ENCODE peak calls at places on chromosome 22, in eight cellular contexts. Z, M, I, V, C, G, A and U are unnamed samples.

GRCh38 chr22:47605441-47605840 is 843.0 kb downstream of the TBC1D22A start:
- DNase-seq in Z (no peak), I (no peak), G (no peak), C (peak), M (peak), V (no peak), A (no peak), U (no peak)

GRCh38 chr22:38144025-38144405 is 33.5 kb upstream of the BAIAP2L2 start:
- DNase-seq in Z (no peak), V (no peak), G (no peak), M (no peak), I (no peak), A (no peak), C (peak), U (no peak)

GRCh38 chr22:30000566-30000965 is 79.7 kb upstream of the HORMAD2 start:
- DNase-seq in I (peak), Z (no peak), M (no peak), A (no peak), V (peak), C (no peak), G (peak), U (no peak)

GRCh38 chr22:21697866-21698265 is 32.1 kb downstream of the PPIL2 start:
- DNase-seq in G (peak), M (no peak), Z (no peak), C (no peak), I (peak), V (no peak), A (no peak), U (peak)

GRCh38 chr22:35947794-35948425 is 80.7 kb downstream of the RBFOX2 start:
- DNase-seq in V (peak), M (no peak), Z (no peak), G (peak), A (no peak), I (no peak), C (no peak), U (no peak)

GRCh38 chr22:21652010-21652546 is 10.0 kb downstream of the SDF2L1 start:
- DNase-seq in V (peak), Z (peak), M (peak), A (peak), G (peak), I (peak), C (peak), U (peak)

GRCh38 chr22:19079691-19080090 is 42.5 kb downstream of the DGCR2 start:
- DNase-seq in I (no peak), G (no peak), C (no peak), Z (no peak), A (no peak), M (no peak), V (no peak), U (no peak)

GRCh38 chr22:25475554-25476022 is 88.9 kb upstream of the GRK3 start:
- DNase-seq in M (no peak), Z (no peak), I (peak), G (peak), A (no peak), C (no peak), V (no peak), U (peak)

GRCh38 chr22:16815073-16815472 is 10.1 kb downstream of the XKR3 start:
- DNase-seq in V (no peak), Z (no peak), A (no peak), G (no peak), C (no peak), I (no peak), M (no peak), U (no peak)

GRCh38 chr22:47592791-47593190 is 830.3 kb downstream of the TBC1D22A start:
- DNase-seq in Z (no peak), C (peak), I (no peak), M (peak), G (no peak), V (no peak), A (no peak), U (no peak)

GRCh38 chr22:31122532-31123291 is at the start of gene INPP5J:
- DNase-seq in A (peak), Z (peak), M (peak), G (peak), I (peak), V (peak), C (peak), U (peak)

GRCh38 chr22:37739000-37739399 is 42.2 kb downstream of the TRIOBP start:
- DNase-seq in A (peak), Z (no peak), V (no peak), G (no peak), C (peak), I (peak), M (no peak), U (no peak)

GRCh38 chr22:46537946-46538815 is 761 bp upstream of the CELSR1 start:
- DNase-seq in C (peak), G (peak), V (peak), M (no peak), I (peak), Z (no peak), A (peak), U (no peak)

GRCh38 chr22:46574993-46575914 is 37.8 kb upstream of the CELSR1 start:
- DNase-seq in V (peak), C (peak), I (no peak), M (peak), G (no peak), A (peak), Z (peak), U (no peak)

GRCh38 chr22:48832592-48832991 is 995.1 kb downstream of the BRD1 start:
- DNase-seq in C (no peak), V (no peak), M (no peak), I (no peak), A (no peak), Z (no peak), G (no peak), U (no peak)

GRCh38 chr22:38461414-38462081 is 6.3 kb upstream of the KDELR3 start:
- DNase-seq in Z (peak), V (peak), M (peak), I (peak), A (peak), C (peak), G (peak), U (peak)

GRCh38 chr22:50298937-50299656 is 8.3 kb downstream of the PLXNB2 start:
- DNase-seq in I (no peak), A (peak), M (peak), V (no peak), Z (no peak), C (no peak), G (no peak), U (no peak)

GRCh38 chr22:22161924-22162851 is 82.4 kb upstream of the VPREB1 start:
- DNase-seq in Z (peak), C (no peak), M (no peak), G (no peak), I (no peak), A (no peak), V (no peak), U (no peak)

GRCh38 chr22:49968313-49968830 is 7.8 kb downstream of the PIM3 start:
- DNase-seq in M (peak), Z (no peak), A (peak), V (no peak), G (no peak), C (peak), I (no peak), U (no peak)

GRCh38 chr22:50034126-50035081 is 21.8 kb upstream of the IL17REL start:
- DNase-seq in I (no peak), V (no peak), G (no peak), C (peak), A (no peak), Z (no peak), M (no peak), U (no peak)

GRCh38 chr22:25013634-25014033 is 61.1 kb downstream of the KIAA1671 start:
- DNase-seq in I (no peak), C (no peak), G (no peak), V (peak), M (no peak), Z (peak), A (peak), U (no peak)

GRCh38 chr22:24247011-24247507 is 2.2 kb upstream of the GGT5 start:
- DNase-seq in G (peak), V (no peak), M (no peak), C (no peak), I (peak), Z (no peak), A (no peak), U (no peak)

GRCh38 chr22:48594757-48595510 is 1232.7 kb downstream of the BRD1 start:
- DNase-seq in V (no peak), C (no peak), G (no peak), I (no peak), M (no peak), Z (no peak), A (no peak), U (no peak)

GRCh38 chr22:37176464-37177061 is 11.5 kb downstream of the C1QTNF6 start:
- DNase-seq in M (peak), G (peak), A (peak), Z (peak), I (peak), V (no peak), C (peak), U (peak)

GRCh38 chr22:50008151-50009040 is 4.2 kb downstream of the IL17REL start:
- DNase-seq in A (peak), G (no peak), M (no peak), Z (peak), V (no peak), C (peak), I (no peak), U (no peak)

GRCh38 chr22:25900880-25901279 is 158.9 kb downstream of the MYO18B start:
- DNase-seq in A (no peak), C (no peak), I (no peak), V (no peak), M (no peak), G (no peak), Z (no peak), U (no peak)

GRCh38 chr22:17706947-17707346 is 67.3 kb downstream of the BID start:
- DNase-seq in A (no peak), I (no peak), C (no peak), M (no peak), V (no peak), G (no peak), Z (no peak), U (no peak)

GRCh38 chr22:35349704-35350538 is 31.0 kb upstream of the HMOX1 start:
- DNase-seq in C (peak), Z (no peak), M (no peak), V (no peak), I (peak), A (no peak), G (peak), U (no peak)

GRCh38 chr22:47124946-47125345 is 362.5 kb downstream of the TBC1D22A start:
- DNase-seq in M (no peak), A (no peak), G (no peak), V (no peak), Z (no peak), I (no peak), C (peak), U (no peak)

GRCh38 chr22:19018256-19018655 is 82.2 kb upstream of the PRODH start:
- DNase-seq in G (no peak), Z (no peak), V (no peak), M (no peak), I (no peak), A (no peak), C (no peak), U (no peak)

GRCh38 chr22:36796629-36797175 is 20.1 kb downstream of the PVALB start:
- DNase-seq in G (no peak), Z (no peak), V (no peak), I (no peak), A (no peak), M (no peak), C (no peak), U (no peak)

GRCh38 chr22:50260434-50260800 is 1.1 kb downstream of the MAPK12 start:
- DNase-seq in Z (no peak), V (no peak), G (no peak), C (no peak), I (no peak), M (no peak), A (no peak), U (no peak)

GRCh38 chr22:25067851-25068421 is 115.4 kb downstream of the KIAA1671 start:
- DNase-seq in G (no peak), I (no peak), Z (peak), M (no peak), C (no peak), A (no peak), V (no peak), U (no peak)

GRCh38 chr22:36180928-36181327 is 20.4 kb upstream of the APOL3 start:
- DNase-seq in A (no peak), M (no peak), V (no peak), C (no peak), G (no peak), I (no peak), Z (no peak), U (no peak)

GRCh38 chr22:44200451-44200850 is 19.7 kb downstream of the PARVG start:
- DNase-seq in I (no peak), Z (no peak), V (no peak), M (no peak), G (no peak), A (no peak), C (no peak), U (no peak)

GRCh38 chr22:36386900-36387663 is 685 bp downstream of the MYH9 start:
- DNase-seq in C (peak), I (no peak), Z (peak), G (no peak), V (peak), M (peak), A (peak), U (no peak)

GRCh38 chr22:22609271-22609670 is 35.1 kb upstream of the GGTLC2 start:
- DNase-seq in A (no peak), G (no peak), V (no peak), I (no peak), C (no peak), M (no peak), Z (no peak), U (no peak)

GRCh38 chr22:37331034-37331428 is 48.7 kb downstream of the CYTH4 start:
- DNase-seq in A (no peak), V (peak), M (no peak), C (no peak), I (peak), Z (no peak), G (peak), U (peak)

GRCh38 chr22:39528681-39529486 is 3.7 kb downstream of the RPS19BP1 start:
- DNase-seq in V (peak), G (peak), A (peak), C (peak), Z (peak), I (peak), M (peak), U (peak)

GRCh38 chr22:39526736-39527171 is 5.8 kb downstream of the RPS19BP1 start:
- DNase-seq in C (no peak), G (no peak), M (no peak), V (no peak), Z (no peak), A (no peak), I (no peak), U (no peak)

GRCh38 chr22:39528080-39528661 is 4.4 kb downstream of the RPS19BP1 start:
- DNase-seq in I (no peak), V (no peak), A (no peak), G (no peak), Z (peak), C (no peak), M (no peak), U (no peak)

GRCh38 chr22:39525658-39525975 is 5.3 kb downstream of the ATF4 start:
- DNase-seq in V (no peak), M (no peak), I (no peak), C (no peak), A (no peak), G (no peak), Z (no peak), U (no peak)

GRCh38 chr22:39527481-39527961 is 5.0 kb downstream of the RPS19BP1 start:
- DNase-seq in I (no peak), M (peak), Z (peak), G (no peak), V (peak), C (no peak), A (no peak), U (no peak)
- H3K4me3 ChIP-seq in I (no peak), M (no peak), Z (no peak), G (no peak), V (no peak), C (no peak), A (no peak), U (no peak)

DNA sequence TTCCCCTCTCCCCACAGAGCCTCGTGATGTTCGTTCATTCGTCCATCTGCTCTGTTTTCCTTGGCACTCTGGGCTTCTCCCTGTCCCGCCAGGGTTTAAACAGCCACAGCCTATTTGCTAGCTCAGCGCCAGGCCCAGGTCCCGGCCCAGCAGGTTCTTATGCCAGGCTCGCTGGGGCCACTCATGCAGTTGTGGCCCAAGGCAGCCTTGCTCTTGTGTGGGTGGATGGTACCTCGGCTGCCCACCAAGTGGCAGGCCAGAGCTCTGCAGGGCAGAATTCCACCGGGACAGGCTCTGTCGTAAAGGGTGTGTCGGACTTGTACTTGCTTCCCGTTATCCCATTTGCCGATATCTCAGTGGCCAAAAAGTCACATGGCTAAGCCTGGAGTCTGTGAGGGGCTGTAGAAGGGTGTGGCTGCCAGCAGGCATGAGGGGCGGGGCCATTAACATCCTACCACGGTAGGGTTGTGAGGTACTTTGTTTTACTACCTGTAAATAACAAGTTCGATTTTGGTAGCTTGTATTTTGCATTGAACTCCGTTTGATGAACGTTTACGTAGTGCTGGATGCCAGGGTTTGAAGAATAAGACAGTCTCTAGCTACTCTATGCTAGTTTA is 7.9 kb downstream of the FAM118A start:
- DNase-seq in V (peak), M (peak), Z (peak), I (peak), A (peak), G (peak), C (no peak), U (no peak)
- TF ChIP-seq CTCF in V (peak), M (peak), Z (peak), I (peak), A (peak), G (peak), C (peak), U (peak)

DNA sequence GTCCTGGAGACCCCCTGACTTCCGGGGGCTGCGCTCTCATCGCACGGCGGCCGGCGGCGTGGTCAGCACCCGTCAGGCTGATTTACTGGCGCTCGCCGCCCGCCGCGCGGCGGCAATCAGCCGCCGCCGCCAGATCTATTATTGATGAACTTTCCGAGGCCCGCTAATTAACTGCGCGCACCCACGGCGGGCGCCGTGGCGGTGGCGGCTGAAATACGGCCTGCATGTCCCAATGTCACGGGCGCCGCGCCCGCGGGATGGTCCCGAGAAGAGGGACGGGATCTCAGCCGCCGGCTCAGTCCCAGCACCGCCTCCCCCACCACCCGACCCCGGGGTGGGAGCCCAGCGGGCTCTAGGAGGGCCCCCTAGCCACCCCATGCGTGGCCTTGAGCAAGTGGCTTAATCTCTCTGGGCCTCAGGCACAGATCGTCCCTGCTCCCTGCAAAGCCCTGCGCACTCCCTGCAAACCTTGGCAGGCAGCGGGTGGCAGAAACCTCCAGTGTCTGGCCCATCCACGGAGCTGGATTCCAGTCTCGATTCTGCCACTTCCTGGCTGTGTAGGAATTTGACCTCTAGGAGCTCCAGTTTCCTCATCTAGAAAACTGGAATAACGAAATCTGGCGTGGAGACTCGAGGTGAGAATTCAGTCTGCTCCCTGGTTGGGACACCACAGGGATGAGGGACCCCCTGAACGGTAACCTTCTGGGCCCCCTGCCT is 187.1 kb downstream of the MN1 start:
- DNase-seq in M (no peak), I (no peak), G (no peak), C (no peak), V (no peak), A (no peak), Z (no peak), U (no peak)
- H3K4me3 ChIP-seq in M (peak), I (peak), G (no peak), C (peak), V (no peak), A (peak), Z (peak), U (peak)

GRCh38 chr22:41271787-41272186 is 14.2 kb downstream of the RANGAP1 start:
- DNase-seq in V (peak), C (no peak), I (no peak), Z (no peak), G (no peak), M (no peak), A (no peak), U (no peak)
- TF ChIP-seq CTCF in V (peak), C (no peak), I (no peak), Z (no peak), G (no peak), M (no peak), A (no peak), U (no peak)

GRCh38 chr22:32286290-32286840 is 31.2 kb upstream of the SLC5A4 start:
- DNase-seq in V (peak), Z (no peak), M (no peak), C (no peak), A (no peak), I (no peak), G (no peak), U (no peak)

GRCh38 chr22:32281092-32281491 is 25.9 kb upstream of the SLC5A4 start:
- DNase-seq in C (no peak), A (no peak), G (peak), M (no peak), Z (no peak), V (peak), I (peak), U (peak)
- H3K4me3 ChIP-seq in C (no peak), A (no peak), G (no peak), M (no peak), Z (no peak), V (no peak), I (no peak), U (no peak)